ENCODE peak calls at places on chromosome 13, in five cellular contexts. One of them, this sample, is unnamed. For H3K36me3 and H3K27me3, the result is how much of the 10 kb centered on the place peaks cover.

GRCh38 chr13:112825875-112826274 is 136.0 kb downstream of the ATP11A start:
- DNase-seq in ascending aorta: no peak
- DNase-seq in colonic mucosa: no peak
- DNase-seq in CD8-positive, alpha-beta memory T cell: no peak
- DNase-seq in heart right ventricle: no peak
- DNase-seq in this sample: no peak

GRCh38 chr13:44199627-44200207 is 173.9 kb upstream of the SERP2 start:
- DNase-seq in ascending aorta: no peak
- DNase-seq in colonic mucosa: no peak
- DNase-seq in CD8-positive, alpha-beta memory T cell: no peak
- DNase-seq in heart right ventricle: peak
- DNase-seq in this sample: no peak

GRCh38 chr13:83752141-83752540 is 130.1 kb downstream of the SLITRK1 start:
- DNase-seq in ascending aorta: no peak
- DNase-seq in colonic mucosa: no peak
- DNase-seq in CD8-positive, alpha-beta memory T cell: no peak
- DNase-seq in heart right ventricle: no peak
- DNase-seq in this sample: no peak

GRCh38 chr13:41361501-41361900 is 50.4 kb downstream of the NAA16 start:
- DNase-seq in ascending aorta: no peak
- DNase-seq in colonic mucosa: no peak
- DNase-seq in CD8-positive, alpha-beta memory T cell: no peak
- DNase-seq in heart right ventricle: no peak
- DNase-seq in this sample: no peak

GRCh38 chr13:71864094-71864980 is 2.7 kb downstream of the DACH1 start:
- DNase-seq in ascending aorta: no peak
- DNase-seq in colonic mucosa: peak
- DNase-seq in CD8-positive, alpha-beta memory T cell: no peak
- DNase-seq in heart right ventricle: peak
- DNase-seq in this sample: peak

GRCh38 chr13:112329376-112329775 is 46.8 kb upstream of the SPACA7 start:
- DNase-seq in ascending aorta: no peak
- DNase-seq in colonic mucosa: no peak
- DNase-seq in CD8-positive, alpha-beta memory T cell: no peak
- DNase-seq in heart right ventricle: no peak
- DNase-seq in this sample: peak

GRCh38 chr13:38590796-38591507 is 95.9 kb upstream of the FREM2 start:
- DNase-seq in ascending aorta: no peak
- DNase-seq in colonic mucosa: no peak
- DNase-seq in CD8-positive, alpha-beta memory T cell: no peak
- DNase-seq in heart right ventricle: no peak
- DNase-seq in this sample: no peak

GRCh38 chr13:84821261-84821660 is 939.0 kb upstream of the SLITRK1 start:
- DNase-seq in ascending aorta: no peak
- DNase-seq in colonic mucosa: no peak
- DNase-seq in CD8-positive, alpha-beta memory T cell: no peak
- DNase-seq in heart right ventricle: no peak
- DNase-seq in this sample: no peak

GRCh38 chr13:100673831-100674362 is 698 bp downstream of the TMTC4 start:
- DNase-seq in ascending aorta: no peak
- DNase-seq in colonic mucosa: peak
- DNase-seq in CD8-positive, alpha-beta memory T cell: peak
- DNase-seq in heart right ventricle: peak
- DNase-seq in this sample: peak

GRCh38 chr13:111367340-111367739 is 46.9 kb downstream of the TEX29 start:
- DNase-seq in ascending aorta: no peak
- DNase-seq in colonic mucosa: no peak
- DNase-seq in CD8-positive, alpha-beta memory T cell: no peak
- DNase-seq in heart right ventricle: no peak
- DNase-seq in this sample: no peak

GRCh38 chr13:62653371-62653770 is 1237.7 kb upstream of the PCDH20 start:
- DNase-seq in ascending aorta: no peak
- DNase-seq in colonic mucosa: no peak
- DNase-seq in CD8-positive, alpha-beta memory T cell: no peak
- DNase-seq in heart right ventricle: no peak
- DNase-seq in this sample: no peak

GRCh38 chr13:99346328-99347070 is 39.3 kb upstream of the GPR183 start:
- DNase-seq in ascending aorta: no peak
- DNase-seq in colonic mucosa: no peak
- DNase-seq in CD8-positive, alpha-beta memory T cell: no peak
- DNase-seq in heart right ventricle: no peak
- DNase-seq in this sample: no peak

GRCh38 chr13:44317752-44318550 is 55.7 kb upstream of the SERP2 start:
- DNase-seq in ascending aorta: no peak
- DNase-seq in colonic mucosa: no peak
- DNase-seq in CD8-positive, alpha-beta memory T cell: no peak
- DNase-seq in heart right ventricle: no peak
- DNase-seq in this sample: no peak

GRCh38 chr13:49681837-49682236 is 9.4 kb downstream of the EBPL start:
- DNase-seq in ascending aorta: no peak
- DNase-seq in colonic mucosa: no peak
- DNase-seq in CD8-positive, alpha-beta memory T cell: no peak
- DNase-seq in heart right ventricle: no peak
- DNase-seq in this sample: no peak

GRCh38 chr13:106468948-106469590 is 66.4 kb downstream of the EFNB2 start:
- DNase-seq in ascending aorta: no peak
- DNase-seq in colonic mucosa: no peak
- DNase-seq in CD8-positive, alpha-beta memory T cell: no peak
- DNase-seq in heart right ventricle: no peak
- DNase-seq in this sample: no peak

GRCh38 chr13:77529501-77529840 is 6.0 kb upstream of the SCEL start:
- DNase-seq in ascending aorta: no peak
- DNase-seq in colonic mucosa: no peak
- DNase-seq in CD8-positive, alpha-beta memory T cell: no peak
- DNase-seq in heart right ventricle: no peak
- DNase-seq in this sample: no peak
- H3K36me3 ChIP-seq in ascending aorta: under half
- H3K36me3 ChIP-seq in colonic mucosa: under half
- H3K36me3 ChIP-seq in CD8-positive, alpha-beta memory T cell: under half
- H3K36me3 ChIP-seq in heart right ventricle: under half
- H3K36me3 ChIP-seq in this sample: under half

GRCh38 chr13:20566424-20566916 is 487 bp upstream of the IFT88 start:
- DNase-seq in ascending aorta: no peak
- DNase-seq in colonic mucosa: peak
- DNase-seq in CD8-positive, alpha-beta memory T cell: no peak
- DNase-seq in heart right ventricle: no peak
- DNase-seq in this sample: no peak

GRCh38 chr13:20570540-20570939 is 3.6 kb downstream of the IFT88 start:
- DNase-seq in ascending aorta: no peak
- DNase-seq in colonic mucosa: no peak
- DNase-seq in CD8-positive, alpha-beta memory T cell: no peak
- DNase-seq in heart right ventricle: no peak
- DNase-seq in this sample: no peak

GRCh38 chr13:20566917-20567755 is at the start of gene IFT88:
- DNase-seq in ascending aorta: peak
- DNase-seq in colonic mucosa: peak
- DNase-seq in CD8-positive, alpha-beta memory T cell: peak
- DNase-seq in heart right ventricle: peak
- DNase-seq in this sample: peak

GRCh38 chr13:20565120-20565736 is 1.7 kb upstream of the IFT88 start:
- DNase-seq in ascending aorta: no peak
- DNase-seq in colonic mucosa: no peak
- DNase-seq in CD8-positive, alpha-beta memory T cell: no peak
- DNase-seq in heart right ventricle: no peak
- DNase-seq in this sample: no peak

DNA sequence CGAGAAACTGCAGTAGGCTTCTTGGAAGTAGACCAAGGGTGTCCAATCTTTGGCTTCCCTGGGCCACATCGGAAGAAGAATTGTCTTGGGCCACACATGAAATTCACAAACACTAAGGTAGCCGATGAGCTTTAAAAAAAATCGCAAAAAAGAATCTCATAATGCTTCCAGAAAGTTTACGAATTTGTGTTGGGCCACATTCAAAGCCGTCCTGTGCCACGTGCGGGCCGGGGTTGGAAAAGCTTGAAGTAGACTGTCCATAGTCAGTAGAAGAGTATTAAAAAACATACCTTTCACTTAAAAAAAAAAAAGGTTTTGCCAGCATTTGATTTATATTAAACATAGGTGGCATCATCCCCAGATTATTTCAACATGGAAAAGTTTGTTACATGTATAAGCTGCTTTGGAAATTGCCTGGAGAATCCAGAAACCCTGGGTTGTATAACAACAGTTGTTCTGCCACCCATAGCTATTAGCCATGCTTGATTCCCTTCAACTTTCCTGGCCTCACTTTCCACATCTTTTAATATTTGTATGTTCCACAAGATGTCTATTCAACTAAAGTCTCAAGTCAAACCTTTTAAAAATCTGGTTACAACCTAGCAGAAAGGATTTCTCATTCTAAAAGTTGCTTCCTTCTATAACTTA is 1.0 kb downstream of the IFT88 start:
- DNase-seq in ascending aorta: no peak
- DNase-seq in colonic mucosa: no peak
- DNase-seq in CD8-positive, alpha-beta memory T cell: no peak
- DNase-seq in heart right ventricle: no peak
- DNase-seq in this sample: no peak
- H3K4me3 ChIP-seq in ascending aorta: peak
- H3K4me3 ChIP-seq in colonic mucosa: peak
- H3K4me3 ChIP-seq in CD8-positive, alpha-beta memory T cell: peak
- H3K4me3 ChIP-seq in heart right ventricle: peak
- H3K4me3 ChIP-seq in this sample: peak

GRCh38 chr13:110109140-110109783 is 197.7 kb downstream of the COL4A1 start:
- DNase-seq in ascending aorta: no peak
- DNase-seq in colonic mucosa: no peak
- DNase-seq in CD8-positive, alpha-beta memory T cell: no peak
- DNase-seq in heart right ventricle: no peak
- DNase-seq in this sample: peak
- H3K27me3 ChIP-seq in ascending aorta: under half
- H3K27me3 ChIP-seq in colonic mucosa: under half
- H3K27me3 ChIP-seq in CD8-positive, alpha-beta memory T cell: under half
- H3K27me3 ChIP-seq in heart right ventricle: under half
- H3K27me3 ChIP-seq in this sample: under half

GRCh38 chr13:29515372-29515771 is 80.1 kb downstream of the SLC7A1 start:
- DNase-seq in ascending aorta: no peak
- DNase-seq in colonic mucosa: no peak
- DNase-seq in CD8-positive, alpha-beta memory T cell: no peak
- DNase-seq in heart right ventricle: no peak
- DNase-seq in this sample: no peak
- H3K36me3 ChIP-seq in ascending aorta: half or more
- H3K36me3 ChIP-seq in colonic mucosa: under half
- H3K36me3 ChIP-seq in CD8-positive, alpha-beta memory T cell: under half
- H3K36me3 ChIP-seq in heart right ventricle: under half
- H3K36me3 ChIP-seq in this sample: under half

DNA sequence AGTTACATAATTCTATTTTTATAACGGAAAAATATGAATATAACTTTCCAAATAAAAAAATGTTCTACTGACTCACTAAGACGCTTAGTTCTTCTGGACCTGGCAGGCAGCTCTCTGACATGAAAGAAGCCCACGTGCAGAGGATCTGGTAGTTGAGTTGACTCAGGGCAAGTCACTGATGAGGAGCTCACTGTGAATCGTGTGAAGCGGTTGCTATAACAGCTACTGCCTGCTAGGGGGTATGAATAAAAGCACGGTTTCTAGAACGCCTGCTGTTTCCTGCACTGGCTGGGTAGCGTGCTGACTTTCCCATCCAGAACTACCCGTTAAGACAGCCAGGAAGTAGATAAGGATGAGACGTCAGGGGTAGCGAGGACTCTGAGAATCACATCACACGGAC is 54.7 kb upstream of the WASF3 start:
- DNase-seq in ascending aorta: no peak
- DNase-seq in colonic mucosa: no peak
- DNase-seq in CD8-positive, alpha-beta memory T cell: no peak
- DNase-seq in heart right ventricle: no peak
- DNase-seq in this sample: peak
- H3K4me3 ChIP-seq in ascending aorta: no peak
- H3K4me3 ChIP-seq in colonic mucosa: no peak
- H3K4me3 ChIP-seq in CD8-positive, alpha-beta memory T cell: no peak
- H3K4me3 ChIP-seq in heart right ventricle: no peak
- H3K4me3 ChIP-seq in this sample: no peak

GRCh38 chr13:57633950-57634828 is 2.6 kb downstream of the PCDH17 start:
- DNase-seq in ascending aorta: no peak
- DNase-seq in colonic mucosa: no peak
- DNase-seq in CD8-positive, alpha-beta memory T cell: no peak
- DNase-seq in heart right ventricle: peak
- DNase-seq in this sample: peak

GRCh38 chr13:57631607-57632275 is at the start of gene PCDH17:
- DNase-seq in ascending aorta: peak
- DNase-seq in colonic mucosa: no peak
- DNase-seq in CD8-positive, alpha-beta memory T cell: no peak
- DNase-seq in heart right ventricle: peak
- DNase-seq in this sample: peak

GRCh38 chr13:57633141-57633949 is 1.8 kb downstream of the PCDH17 start:
- DNase-seq in ascending aorta: peak
- DNase-seq in colonic mucosa: no peak
- DNase-seq in CD8-positive, alpha-beta memory T cell: no peak
- DNase-seq in heart right ventricle: peak
- DNase-seq in this sample: peak

GRCh38 chr13:57630661-57631606 is 610 bp upstream of the PCDH17 start:
- DNase-seq in ascending aorta: peak
- DNase-seq in colonic mucosa: no peak
- DNase-seq in CD8-positive, alpha-beta memory T cell: no peak
- DNase-seq in heart right ventricle: no peak
- DNase-seq in this sample: peak

DNA sequence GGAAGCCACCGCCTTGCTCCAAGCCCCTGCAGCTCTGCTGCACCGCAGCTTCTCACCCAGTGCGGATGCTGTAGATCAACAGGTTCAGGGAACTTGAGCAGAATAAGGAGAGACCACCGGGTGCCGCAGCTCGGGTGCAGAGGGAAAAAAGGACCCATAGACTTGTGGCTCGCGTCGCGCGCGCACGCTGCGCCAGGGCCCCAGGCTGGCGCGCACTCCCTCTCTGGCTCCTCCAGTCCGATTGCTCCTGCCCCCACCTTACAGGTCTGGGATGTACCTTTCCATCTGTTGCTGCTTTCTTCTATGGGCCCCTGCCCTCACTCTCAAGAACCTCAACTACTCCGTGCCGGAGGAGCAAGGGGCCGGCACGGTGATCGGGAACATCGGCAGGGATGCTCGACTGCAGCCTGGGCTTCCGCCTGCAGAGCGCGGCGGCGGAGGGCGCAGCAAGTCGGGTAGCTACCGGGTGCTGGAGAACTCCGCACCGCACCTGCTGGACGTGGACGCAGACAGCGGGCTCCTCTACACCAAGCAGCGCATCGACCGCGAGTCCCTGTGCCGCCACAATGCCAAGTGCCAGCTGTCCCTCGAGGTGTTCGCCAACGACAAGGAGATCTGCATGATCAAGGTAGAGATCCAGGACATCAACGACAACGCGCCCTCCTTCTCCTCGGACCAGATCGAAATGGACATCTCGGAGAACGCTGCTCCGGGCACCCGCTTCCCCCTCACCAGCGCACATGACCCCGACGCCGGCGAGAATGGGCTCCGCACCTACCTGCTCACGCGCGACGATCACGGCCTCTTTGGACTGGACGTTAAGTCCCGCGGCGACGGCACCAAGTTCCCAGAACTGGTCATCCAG is 964 bp downstream of the PCDH17 start:
- DNase-seq in ascending aorta: peak
- DNase-seq in colonic mucosa: no peak
- DNase-seq in CD8-positive, alpha-beta memory T cell: no peak
- DNase-seq in heart right ventricle: peak
- DNase-seq in this sample: peak
- H3K27me3 ChIP-seq in ascending aorta: under half
- H3K27me3 ChIP-seq in colonic mucosa: under half
- H3K27me3 ChIP-seq in CD8-positive, alpha-beta memory T cell: under half
- H3K27me3 ChIP-seq in heart right ventricle: under half
- H3K27me3 ChIP-seq in this sample: half or more

This sample was measured in H7.